ENCODE peak calls at places on chromosomes 13 and 19, in five cellular contexts. Q, E, K, H and W are unnamed samples.

GRCh38 chr19:35869327-35870123 is 1.2 kb downstream of the APLP1 start:
- DNase-seq in K (peak; percentile 97), H (peak; percentile 60), Q (no peak), E (peak; percentile 90), W (peak; percentile 84)

GRCh38 chr13:35219021-35219420 is 257.5 kb downstream of the MAB21L1 start:
- DNase-seq in E (no peak), Q (no peak), H (no peak), K (no peak), W (no peak)

GRCh38 chr19:5269926-5270325 is 70.7 kb downstream of the PTPRS start:
- DNase-seq in E (no peak), Q (no peak), H (no peak), K (no peak), W (no peak)

GRCh38 chr13:102729560-102730275 is 34.9 kb upstream of the METTL21C start:
- DNase-seq in H (no peak), Q (no peak), K (no peak), E (peak; percentile 87), W (no peak)

GRCh38 chr13:99280166-99280565 is 22.0 kb upstream of the GPR18 start:
- DNase-seq in K (no peak), H (no peak), E (peak; percentile 46), Q (no peak), W (no peak)

GRCh38 chr13:101453784-101454201 is 1.3 kb downstream of the ITGBL1 start:
- DNase-seq in K (no peak), E (no peak), Q (no peak), H (no peak), W (peak; percentile 16)

GRCh38 chr13:66994097-66994496 is 236.0 kb downstream of the PCDH9 start:
- DNase-seq in Q (peak; percentile 31), K (no peak), H (peak; percentile 59), E (peak; percentile 70), W (no peak)

GRCh38 chr19:13633522-13633922 is 127.2 kb upstream of the CACNA1A start:
- DNase-seq in K (no peak), E (no peak), Q (no peak), H (no peak), W (no peak)

GRCh38 chr19:32317045-32317444 is 28.4 kb upstream of the ZNF507 start:
- DNase-seq in K (no peak), H (no peak), E (no peak), Q (no peak), W (no peak)

GRCh38 chr13:67651908-67652307 is 421.8 kb upstream of the PCDH9 start:
- DNase-seq in Q (no peak), H (no peak), K (no peak), E (no peak), W (no peak)

GRCh38 chr19:18274303-18274775 is at the start of gene IQCN:
- DNase-seq in Q (no peak), E (peak; percentile 22), K (no peak), H (peak; percentile 59), W (no peak)

GRCh38 chr19:51372649-51373504 is at the start of gene NKG7:
- DNase-seq in K (no peak), Q (no peak), E (no peak), H (no peak), W (no peak)

GRCh38 chr19:50745221-50745620 is 22.1 kb downstream of the CLEC11A start:
- DNase-seq in E (no peak), H (no peak), Q (no peak), K (no peak), W (no peak)

GRCh38 chr19:39126593-39127187 is 1.1 kb downstream of the PAK4 start:
- DNase-seq in E (peak; percentile 44), H (no peak), Q (no peak), K (no peak), W (no peak)

GRCh38 chr19:17420267-17420924 is 549 bp downstream of the MVB12A start:
- DNase-seq in E (no peak), H (peak; percentile 12), K (no peak), Q (no peak), W (no peak)

GRCh38 chr13:86608739-86609138 is 809.5 kb upstream of the SLITRK6 start:
- DNase-seq in H (no peak), E (no peak), K (no peak), Q (no peak), W (no peak)